ENCODE peak calls at places on chromosomes 12 and 14, in five cellular contexts. B is CD8-positive, alpha-beta memory T cell; U is mesendoderm; Y is A673; D is sigmoid colon. W is an unnamed sample.

GRCh38 chr12:47307680-47308399 is 228.1 kb upstream of the AMIGO2 start:
- DNase-seq in B (peak; percentile 57), U (peak; percentile 85), Y (peak; percentile 86), D (no peak), W (no peak)

GRCh38 chr12:62683724-62684501 is 217.3 kb downstream of the MON2 start:
- DNase-seq in B (no peak), U (peak; percentile 36), Y (peak; percentile 35), D (peak; percentile 87), W (no peak)

GRCh38 chr14:24874514-24875202 is 175.3 kb downstream of the STXBP6 start:
- DNase-seq in B (no peak), U (no peak), Y (no peak), D (no peak), W (no peak)

GRCh38 chr12:50981319-50982239 is 29.2 kb downstream of the HIGD1C start:
- DNase-seq in B (no peak), U (no peak), Y (no peak), D (no peak), W (no peak)

GRCh38 chr12:91985002-91985767 is 160.5 kb downstream of the BTG1 start:
- DNase-seq in B (no peak), U (no peak), Y (no peak), D (no peak), W (no peak)

GRCh38 chr12:108603743-108604142 is 5.9 kb upstream of the TMEM119 start:
- DNase-seq in B (no peak), U (no peak), Y (no peak), D (no peak), W (no peak)

GRCh38 chr14:28831126-28831525 is 64.5 kb downstream of the FOXG1 start:
- DNase-seq in B (no peak), U (no peak), Y (peak; percentile 15), D (no peak), W (no peak)

GRCh38 chr12:7092229-7092985 is at the start of gene C1R:
- DNase-seq in B (peak; percentile 54), U (peak; percentile 67), Y (peak; percentile 79), D (peak; percentile 95), W (no peak)

GRCh38 chr12:51371295-51371953 is 19.8 kb downstream of the GALNT6 start:
- DNase-seq in B (no peak), U (peak; percentile 99), Y (peak; percentile 56), D (peak; percentile 73), W (peak; percentile 93)

GRCh38 chr12:76519538-76519937 is 40.0 kb downstream of the OSBPL8 start:
- DNase-seq in B (no peak), U (no peak), Y (no peak), D (no peak), W (no peak)

GRCh38 chr12:46653311-46653710 is 172.5 kb downstream of the SLC38A4 start:
- DNase-seq in B (no peak), U (no peak), Y (no peak), D (no peak), W (no peak)

GRCh38 chr12:125533434-125534029 is 468.3 kb downstream of the AACS start:
- DNase-seq in B (no peak), U (peak; percentile 69), Y (peak; percentile 68), D (no peak), W (no peak)

GRCh38 chr12:2647186-2647585 is 147.6 kb upstream of the FKBP4 start:
- DNase-seq in B (no peak), U (no peak), Y (no peak), D (peak; percentile 30), W (peak; percentile 16)

GRCh38 chr12:116261525-116262100 is 15.9 kb downstream of the MED13L start:
- DNase-seq in B (no peak), U (no peak), Y (no peak), D (no peak), W (no peak)

GRCh38 chr12:16583991-16584745 is 21.8 kb downstream of the LMO3 start:
- DNase-seq in B (no peak), U (no peak), Y (no peak), D (no peak), W (no peak)

GRCh38 chr14:22699801-22700564 is 55.8 kb upstream of the OR6J1 start:
- DNase-seq in B (no peak), U (peak; percentile 90), Y (no peak), D (no peak), W (no peak)

GRCh38 chr12:52070243-52070925 is 606 bp downstream of the ATG101 start:
- DNase-seq in B (no peak), U (peak; percentile 34), Y (no peak), D (no peak), W (no peak)

GRCh38 chr12:85866929-85867776 is 6.9 kb upstream of the NTS start:
- DNase-seq in B (no peak), U (peak; percentile 75), Y (peak; percentile 82), D (no peak), W (no peak)

GRCh38 chr12:124174949-124175348 is 119.9 kb upstream of the RFLNA start:
- DNase-seq in B (no peak), U (no peak), Y (no peak), D (no peak), W (no peak)

GRCh38 chr12:83179999-83180398 is 493.3 kb downstream of the TMTC2 start:
- DNase-seq in B (no peak), U (no peak), Y (no peak), D (no peak), W (no peak)

GRCh38 chr12:132560421-132560830 is 50.0 kb downstream of the LRCOL1 start:
- DNase-seq in B (no peak), U (peak; percentile 36), Y (peak; percentile 34), D (no peak), W (no peak)

GRCh38 chr12:8156845-8157244 is at the start of gene ZNF705A:
- DNase-seq in B (no peak), U (peak; percentile 10), Y (peak; percentile 93), D (no peak), W (no peak)

GRCh38 chr14:63939006-63939270 is 86.1 kb downstream of the SYNE2 start:
- DNase-seq in B (no peak), U (no peak), Y (no peak), D (no peak), W (no peak)

GRCh38 chr12:124553862-124554428 is 13.5 kb downstream of the NCOR2 start:
- DNase-seq in B (no peak), U (no peak), Y (no peak), D (peak; percentile 63), W (no peak)

GRCh38 chr14:67514650-67515385 is 18.3 kb upstream of the PLEKHH1 start:
- DNase-seq in B (peak; percentile 55), U (no peak), Y (peak; percentile 24), D (peak; percentile 77), W (no peak)

GRCh38 chr12:116370886-116371580 is 93.5 kb upstream of the MED13L start:
- DNase-seq in B (no peak), U (no peak), Y (no peak), D (no peak), W (no peak)

GRCh38 chr14:44404021-44404420 is 103.1 kb downstream of the FSCB start:
- DNase-seq in B (no peak), U (no peak), Y (peak; percentile 65), D (no peak), W (no peak)

GRCh38 chr12:47080725-47081502 is 1.2 kb upstream of the AMIGO2 start:
- DNase-seq in B (peak; percentile 61), U (peak; percentile 66), Y (peak; percentile 90), D (peak; percentile 87), W (peak; percentile 76)

GRCh38 chr14:23344481-23344880 is 8.2 kb downstream of the SLC22A17 start:
- DNase-seq in B (no peak), U (no peak), Y (no peak), D (no peak), W (no peak)

GRCh38 chr12:111160350-111161142 is 208.3 kb downstream of the PHETA1 start:
- DNase-seq in B (no peak), U (peak; percentile 28), Y (no peak), D (no peak), W (no peak)

GRCh38 chr12:56282030-56282429 is 15.3 kb downstream of the COQ10A start:
- DNase-seq in B (no peak), U (no peak), Y (no peak), D (no peak), W (no peak)

GRCh38 chr12:80162177-80162576 is 62.8 kb downstream of the OTOGL start:
- DNase-seq in B (no peak), U (no peak), Y (no peak), D (no peak), W (no peak)
- H3K4me1 ChIP-seq in B (no peaks in the 10 kb centered on the region), U (no peaks in the 10 kb centered on the region), Y (no peaks in the 10 kb centered on the region), D (peaks cover 15% of the 10 kb centered on the region), W (no peaks in the 10 kb centered on the region)

GRCh38 chr14:74400919-74401503 is 25.0 kb downstream of the SYNDIG1L start:
- DNase-seq in B (no peak), U (peak; percentile 44), Y (no peak), D (no peak), W (no peak)

GRCh38 chr14:74400328-74400727 is 25.7 kb downstream of the SYNDIG1L start:
- DNase-seq in B (no peak), U (peak; percentile 93), Y (peak; percentile 13), D (no peak), W (peak; percentile 42)

GRCh38 chr14:74402264-74403251 is 23.5 kb downstream of the SYNDIG1L start:
- DNase-seq in B (no peak), U (no peak), Y (no peak), D (peak; percentile 52), W (peak; percentile 54)

GRCh38 chr14:74403619-74404417 is 22.2 kb downstream of the SYNDIG1L start:
- DNase-seq in B (no peak), U (no peak), Y (no peak), D (no peak), W (peak; percentile 56)

GRCh38 chr14:74401504-74402241 is 24.3 kb downstream of the SYNDIG1L start:
- DNase-seq in B (peak; percentile 71), U (peak; percentile 92), Y (no peak), D (no peak), W (peak; percentile 68)
- H3K4me3 ChIP-seq in B (peak overlapping the region; percentile 46), U (no peak overlapping the region), Y (no peak overlapping the region), D (no peak overlapping the region), W (no peak overlapping the region)

DNA sequence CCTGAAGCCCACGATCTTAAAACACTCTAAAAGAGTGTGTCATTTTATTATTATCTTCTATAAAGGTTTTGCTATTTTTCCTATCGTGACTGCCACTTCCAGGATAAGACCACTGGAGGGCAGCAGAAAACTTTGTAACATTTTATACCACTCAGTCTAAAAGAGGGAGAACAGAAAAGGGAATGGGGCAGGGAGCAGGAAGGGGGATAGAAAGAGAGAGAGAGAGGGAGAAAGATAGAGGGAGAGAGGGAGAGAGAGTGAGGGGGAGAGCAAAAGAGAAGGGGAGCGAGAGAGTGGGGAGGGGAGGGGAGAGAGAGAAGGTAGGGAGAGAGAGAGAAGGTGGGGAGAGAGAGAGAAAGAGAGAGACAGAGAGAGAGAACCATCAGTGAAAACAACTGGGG is 2.0 kb upstream of the ART4 start:
- DNase-seq in B (peak; percentile 45), U (peak; percentile 76), Y (peak; percentile 79), D (no peak), W (no peak)
- H3K4me1 ChIP-seq in B (no peaks in the 10 kb centered on the region), U (no peaks in the 10 kb centered on the region), Y (no peaks in the 10 kb centered on the region), D (peaks cover 35% of the 10 kb centered on the region), W (no peaks in the 10 kb centered on the region)

DNA sequence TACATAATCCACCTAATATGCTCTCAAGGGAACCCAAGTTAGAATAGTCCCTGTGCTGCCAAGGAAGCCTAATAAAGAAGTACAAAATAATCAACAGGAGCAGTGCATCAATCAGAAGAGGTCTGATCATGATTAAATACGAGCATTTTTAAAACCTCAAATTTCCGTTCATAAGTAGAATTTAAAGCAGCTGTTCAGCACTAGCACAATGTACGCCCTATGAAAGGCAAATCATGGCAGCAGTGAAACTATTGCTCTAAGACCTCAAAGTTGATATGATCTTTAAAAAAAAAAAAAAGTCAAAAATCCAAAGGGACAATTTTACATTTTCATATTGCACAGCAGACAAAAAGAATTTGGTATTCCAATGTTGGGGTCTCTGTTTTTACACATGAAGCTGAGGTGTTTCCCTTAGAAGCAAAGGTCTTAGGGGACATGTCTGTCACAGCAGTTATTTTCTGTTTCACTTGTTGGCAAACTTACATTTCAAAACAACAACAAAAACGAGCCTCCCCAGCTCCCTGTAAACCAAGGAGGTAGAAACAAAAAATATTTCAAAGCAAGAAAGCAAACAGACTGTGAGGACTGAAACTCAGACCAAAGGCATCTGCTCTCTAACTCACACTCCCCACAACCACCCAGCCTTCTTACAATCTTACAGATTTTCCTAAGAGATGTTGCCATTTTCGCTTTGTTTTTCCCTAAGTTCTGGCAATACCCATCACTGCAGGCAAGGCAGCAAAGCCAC is 28.2 kb downstream of the SOX5 start:
- DNase-seq in B (no peak), U (no peak), Y (no peak), D (no peak), W (no peak)
- H3K4me3 ChIP-seq in B (no peak overlapping the region), U (no peak overlapping the region), Y (no peak overlapping the region), D (no peak overlapping the region), W (no peak overlapping the region)